ENCODE peak calls at places on chromosomes 12 and 14, in four cellular contexts. C is GM12878, O is HepG2, A is K562. L is an unnamed sample.

GRCh38 chr12:288687-289086 is 26.1 kb upstream of the SLC6A13 start:
- DNase-seq in C (no peak), O (no peak), A (no peak), L (no peak)

GRCh38 chr12:56957229-56958052 is at the start of gene RDH16:
- DNase-seq in C (no peak), O (no peak), A (no peak), L (no peak)

GRCh38 chr14:67574156-67574555 is 25.9 kb downstream of the PIGH start:
- DNase-seq in C (no peak), O (no peak), A (no peak), L (no peak)

GRCh38 chr14:57066887-57067513 is 201.7 kb downstream of the EXOC5 start:
- DNase-seq in C (no peak), O (peak), A (peak), L (peak)

GRCh38 chr12:123282111-123282510 is 10.5 kb upstream of the CDK2AP1 start:
- DNase-seq in C (no peak), O (no peak), A (no peak), L (no peak)

GRCh38 chr12:4900327-4900726 is 9.4 kb upstream of the KCNA1 start:
- DNase-seq in C (no peak), O (no peak), A (no peak), L (no peak)

GRCh38 chr14:77039285-77040058 is 11.0 kb upstream of the IRF2BPL start:
- DNase-seq in C (no peak), O (no peak), A (no peak), L (no peak)

GRCh38 chr12:98758331-98758730 is 113.2 kb downstream of the APAF1 start:
- DNase-seq in C (no peak), O (no peak), A (no peak), L (no peak)

GRCh38 chr12:34033628-34034296 is 11.5 kb downstream of the ALG10 start:
- DNase-seq in C (no peak), O (peak), A (peak), L (no peak)

GRCh38 chr12:95574799-95575452 is 23.6 kb upstream of the USP44 start:
- DNase-seq in C (no peak), O (peak), A (peak), L (no peak)

GRCh38 chr12:66963901-66964300 is 285.0 kb upstream of the GRIP1 start:
- DNase-seq in C (no peak), O (no peak), A (no peak), L (no peak)

GRCh38 chr14:104390221-104390931 is 189.2 kb upstream of the C14orf180 start:
- DNase-seq in C (no peak), O (no peak), A (no peak), L (no peak)

GRCh38 chr12:74780458-74781241 is 243.0 kb downstream of the ATXN7L3B start:
- DNase-seq in C (no peak), O (no peak), A (no peak), L (no peak)

GRCh38 chr12:100733817-100734593 is 60.6 kb upstream of the ANO4 start:
- DNase-seq in C (no peak), O (peak), A (no peak), L (no peak)

GRCh38 chr12:88763536-88764100 is 183.3 kb upstream of the KITLG start:
- DNase-seq in C (no peak), O (no peak), A (no peak), L (no peak)

GRCh38 chr12:46219892-46220655 is 48.8 kb downstream of the SLC38A1 start:
- DNase-seq in C (no peak), O (peak), A (peak), L (no peak)

GRCh38 chr12:131088701-131089525 is 135.2 kb downstream of the ADGRD1 start:
- DNase-seq in C (no peak), O (no peak), A (no peak), L (peak)

GRCh38 chr14:51283402-51283825 is 43.4 kb downstream of the TMX1 start:
- DNase-seq in C (no peak), O (peak), A (peak), L (no peak)

GRCh38 chr14:79161576-79161975 is 991.4 kb downstream of the NRXN3 start:
- DNase-seq in C (no peak), O (no peak), A (no peak), L (peak)

GRCh38 chr12:93441111-93441616 is 583 bp downstream of the UBE2N start:
- DNase-seq in C (no peak), O (no peak), A (no peak), L (peak)

GRCh38 chr14:52951730-52952481 is 1.1 kb upstream of the FERMT2 start:
- DNase-seq in C (no peak), O (peak), A (peak), L (peak)

GRCh38 chr14:51996148-51996746 is 6.9 kb downstream of the RTRAF start:
- DNase-seq in C (no peak), O (no peak), A (no peak), L (no peak)

GRCh38 chr14:98140862-98141261 is 1131.1 kb downstream of the BCL11B start:
- DNase-seq in C (no peak), O (no peak), A (no peak), L (no peak)

GRCh38 chr12:108047130-108047550 is 81.9 kb upstream of the WSCD2 start:
- DNase-seq in C (no peak), O (no peak), A (no peak), L (no peak)

GRCh38 chr12:51511546-51512260 is 79.3 kb upstream of the SCN8A start:
- DNase-seq in C (no peak), O (no peak), A (no peak), L (no peak)

GRCh38 chr12:3743803-3744202 is 9.1 kb downstream of the CRACR2A start:
- DNase-seq in C (peak), O (no peak), A (no peak), L (no peak)

GRCh38 chr14:68549966-68550705 is 242.7 kb downstream of the ZFP36L1 start:
- DNase-seq in C (no peak), O (no peak), A (no peak), L (no peak)

GRCh38 chr12:71755146-71755892 is 656 bp downstream of the RAB21 start:
- DNase-seq in C (peak), O (peak), A (no peak), L (no peak)

GRCh38 chr12:68240079-68240478 is 13.3 kb downstream of the IL22 start:
- DNase-seq in C (no peak), O (no peak), A (peak), L (no peak)

GRCh38 chr14:42113358-42114070 is 506.8 kb downstream of the LRFN5 start:
- DNase-seq in C (no peak), O (no peak), A (no peak), L (no peak)

GRCh38 chr14:55921516-55921915 is 196.7 kb upstream of the PELI2 start:
- DNase-seq in C (no peak), O (no peak), A (no peak), L (no peak)

GRCh38 chr14:55881577-55882241 is 236.5 kb upstream of the PELI2 start:
- DNase-seq in C (no peak), O (no peak), A (no peak), L (no peak)

GRCh38 chr14:49249022-49249421 is 337.2 kb downstream of the RPS29 start:
- DNase-seq in C (no peak), O (no peak), A (no peak), L (no peak)

GRCh38 chr14:65318636-65319506 is 93.7 kb upstream of the FUT8 start:
- DNase-seq in C (peak), O (no peak), A (no peak), L (no peak)

GRCh38 chr12:64782181-64782580 is 23.0 kb upstream of the GNS start:
- DNase-seq in C (no peak), O (no peak), A (no peak), L (no peak)

GRCh38 chr14:44803239-44803905 is 158.4 kb downstream of the KLHL28 start:
- DNase-seq in C (peak), O (peak), A (peak), L (no peak)

GRCh38 chr12:92253301-92253700 is 107.7 kb upstream of the BTG1 start:
- DNase-seq in C (no peak), O (no peak), A (no peak), L (no peak)
- TF ChIP-seq ETV6 in C (no peak), O (no peak), A (no peak), L (no peak)

DNA sequence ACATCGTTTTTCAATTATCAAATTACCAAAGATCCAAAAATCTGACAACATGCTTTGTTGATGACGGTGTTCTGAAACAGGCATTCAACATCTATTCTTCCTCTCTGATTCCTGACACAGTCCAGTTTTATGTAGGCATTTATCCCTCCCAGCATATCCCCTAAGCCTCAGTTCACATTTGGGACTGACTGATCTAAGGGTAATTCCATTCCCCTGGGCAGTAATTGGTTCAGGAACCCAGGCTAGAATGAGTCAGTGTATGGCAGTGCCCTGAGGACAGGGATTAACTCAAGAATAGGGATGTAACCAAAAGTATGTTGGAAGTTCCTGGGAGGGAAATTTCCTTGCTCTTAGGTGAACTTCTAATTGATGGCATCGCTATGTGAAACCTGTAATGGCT is 10.3 kb upstream of the PCNX1 start:
- DNase-seq in C (no peak), O (no peak), A (no peak), L (no peak)
- TF ChIP-seq ETV6 in C (no peak), O (no peak), A (no peak), L (no peak)

DNA sequence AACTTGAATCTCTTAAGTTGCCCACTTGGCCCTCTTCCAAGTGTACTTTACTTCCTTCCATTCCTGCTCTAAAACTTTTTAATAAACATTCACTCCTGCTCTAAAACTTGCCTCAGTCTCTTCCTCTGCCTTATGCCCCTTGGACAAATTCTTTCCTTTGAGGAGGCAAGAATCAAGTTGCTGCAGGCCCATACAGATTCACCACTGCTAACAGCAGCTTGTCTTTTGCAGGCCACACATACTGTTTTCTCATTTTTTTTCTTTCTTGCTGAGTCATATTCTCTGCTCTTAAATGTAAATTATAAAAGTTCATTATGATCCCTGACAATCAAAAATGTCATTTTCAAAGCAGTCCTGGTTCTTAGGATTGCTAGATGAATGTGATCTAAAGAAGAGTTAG is 1820.8 kb upstream of the FLRT2 start:
- DNase-seq in C (no peak), O (no peak), A (no peak), L (no peak)
- TF ChIP-seq ETV6 in C (no peak), O (no peak), A (no peak), L (no peak)

DNA sequence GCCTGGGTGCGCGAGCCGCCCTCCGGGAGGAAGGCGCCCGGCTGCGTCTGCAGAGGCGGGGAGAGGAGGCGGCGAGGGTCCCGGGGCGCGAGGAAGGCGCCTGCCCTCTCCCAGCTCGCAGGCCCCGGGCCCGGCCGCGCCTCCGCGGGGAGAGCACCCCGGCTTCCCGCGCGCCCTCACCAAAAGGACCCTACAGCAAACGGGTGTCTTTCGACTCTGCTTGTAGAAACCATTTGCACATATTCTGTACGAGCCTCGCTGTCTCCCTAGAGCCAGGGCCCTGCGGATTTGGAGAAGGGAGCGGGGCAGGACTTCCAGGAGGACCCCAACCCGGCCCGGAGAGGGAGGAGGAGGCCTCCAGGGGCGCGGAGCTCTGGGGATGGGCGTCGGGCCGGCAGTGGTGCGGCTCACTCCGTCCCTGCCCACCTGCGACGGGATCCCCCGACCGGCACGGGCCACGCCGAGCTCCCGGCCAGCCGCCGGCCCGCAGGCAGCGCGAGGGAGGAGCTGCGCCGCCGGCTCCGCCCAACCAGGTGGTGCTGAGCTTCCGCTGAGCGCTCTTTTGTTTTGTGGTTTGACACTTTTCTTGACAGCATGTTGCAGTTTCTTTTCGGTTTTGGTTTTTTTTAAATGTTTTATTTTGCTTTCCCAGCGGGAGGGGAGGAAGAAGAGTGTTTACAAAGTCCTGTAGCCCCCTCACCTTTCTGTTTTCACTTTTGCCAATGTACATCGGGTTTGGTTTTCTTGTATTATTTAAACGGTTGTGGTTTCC is 103.2 kb upstream of the FKBP4 start:
- DNase-seq in C (peak), O (no peak), A (peak), L (peak)
- TF ChIP-seq ETV6 in C (no peak), O (no peak), A (no peak), L (no peak)